ENCODE peak calls at places on chromosomes 3 and 15, in nine cellular contexts. J, V, S, E, I, G, T, R and H are unnamed samples.

GRCh38 chr3:105402287-105402801 is 35.6 kb downstream of the ALCAM start:
- DNase-seq in I (no peak), G (no peak), S (no peak), T (no peak), J (no peak), E (no peak), R (no peak), V (peak), H (no peak)

GRCh38 chr3:107612581-107613182 is 89.9 kb downstream of the BBX start:
- DNase-seq in S (no peak), T (no peak), V (no peak), R (no peak), G (no peak), J (no peak), I (no peak), E (no peak), H (no peak)

GRCh38 chr3:64086479-64086878 is 63.2 kb upstream of the PSMD6 start:
- DNase-seq in S (no peak), E (no peak), V (no peak), G (no peak), R (no peak), T (no peak), I (no peak), J (no peak), H (no peak)

GRCh38 chr3:187315872-187316271 is 24.3 kb upstream of the MASP1 start:
- DNase-seq in E (no peak), V (no peak), G (no peak), T (no peak), R (no peak), I (no peak), J (no peak), S (no peak), H (no peak)

GRCh38 chr3:57942872-57943283 is 65.3 kb upstream of the FLNB start:
- DNase-seq in T (no peak), V (peak), J (no peak), G (no peak), I (no peak), S (no peak), E (no peak), R (no peak), H (no peak)

GRCh38 chr3:139317660-139318430 is 26.0 kb upstream of the MRPS22 start:
- DNase-seq in J (no peak), T (no peak), G (no peak), I (no peak), V (no peak), R (no peak), S (no peak), E (no peak), H (no peak)

GRCh38 chr3:191973820-191974219 is 512.9 kb downstream of the PYDC2 start:
- DNase-seq in T (no peak), I (no peak), R (no peak), S (no peak), G (no peak), V (no peak), E (no peak), J (no peak), H (peak)

GRCh38 chr3:128698211-128699011 is 27.6 kb upstream of the RAB7A start:
- DNase-seq in G (no peak), S (peak), E (peak), V (no peak), T (peak), I (peak), R (no peak), J (peak), H (peak)

GRCh38 chr3:184832903-184833302 is 20.9 kb downstream of the VPS8 start:
- DNase-seq in I (no peak), T (no peak), J (no peak), V (no peak), G (no peak), R (no peak), S (no peak), E (no peak), H (no peak)

GRCh38 chr3:116188231-116188785 is 257.0 kb downstream of the LSAMP start:
- DNase-seq in S (no peak), T (no peak), R (no peak), J (no peak), E (no peak), V (peak), G (no peak), I (no peak), H (no peak)

GRCh38 chr15:40925495-40925862 is 3.7 kb upstream of the DLL4 start:
- DNase-seq in G (no peak), R (no peak), V (no peak), T (no peak), S (no peak), J (no peak), I (no peak), E (no peak), H (no peak)

GRCh38 chr3:43389388-43390254 is 103.3 kb downstream of the SNRK start:
- DNase-seq in V (peak), J (peak), G (peak), I (peak), T (peak), R (no peak), S (no peak), E (peak), H (no peak)

GRCh38 chr3:177538743-177539730 is 341.8 kb upstream of the TBL1XR1 start:
- DNase-seq in I (peak), T (no peak), R (no peak), J (no peak), E (no peak), S (no peak), G (peak), V (no peak), H (peak)

GRCh38 chr3:4802903-4803302 is 176.3 kb upstream of the BHLHE40 start:
- DNase-seq in G (no peak), I (no peak), E (no peak), T (no peak), R (no peak), V (no peak), S (no peak), J (no peak), H (no peak)

GRCh38 chr3:48057521-48057920 is 41.3 kb upstream of the MAP4 start:
- DNase-seq in G (no peak), J (no peak), R (no peak), V (no peak), I (no peak), S (no peak), T (no peak), E (no peak), H (no peak)

GRCh38 chr3:7744850-7745249 is 756.8 kb upstream of the LMCD1 start:
- DNase-seq in E (no peak), S (no peak), J (no peak), I (no peak), R (peak), V (no peak), G (no peak), T (no peak), H (peak)